ENCODE peak calls at places on chromosomes 7 and 10, in five cellular contexts. One of them, this sample, is unnamed.

GRCh38 chr7:127901895-127902703 is 129.1 kb downstream of the LRRC4 start:
- DNase-seq in HFFc6: no peak
- DNase-seq in HEK293T: no peak
- DNase-seq in activated naive CD8-positive, alpha-beta T cell treated with anti-CD3 and anti-CD28 coated beads, Interleukin-2, amount 50 U/mL, for 24 hours: no peak
- DNase-seq in EL: no peak
- DNase-seq in this sample: no peak

GRCh38 chr7:151117041-151117440 is 30.8 kb downstream of the AGAP3 start:
- DNase-seq in HFFc6: no peak
- DNase-seq in HEK293T: no peak
- DNase-seq in activated naive CD8-positive, alpha-beta T cell treated with anti-CD3 and anti-CD28 coated beads, Interleukin-2, amount 50 U/mL, for 24 hours: no peak
- DNase-seq in EL: no peak
- DNase-seq in this sample: no peak

GRCh38 chr7:70494977-70495376 is 637.0 kb upstream of the GALNT17 start:
- DNase-seq in HFFc6: no peak
- DNase-seq in HEK293T: no peak
- DNase-seq in activated naive CD8-positive, alpha-beta T cell treated with anti-CD3 and anti-CD28 coated beads, Interleukin-2, amount 50 U/mL, for 24 hours: no peak
- DNase-seq in EL: no peak
- DNase-seq in this sample: no peak

GRCh38 chr10:59900044-59900727 is 6.2 kb downstream of the CCDC6 start:
- DNase-seq in HFFc6: no peak
- DNase-seq in HEK293T: no peak
- DNase-seq in activated naive CD8-positive, alpha-beta T cell treated with anti-CD3 and anti-CD28 coated beads, Interleukin-2, amount 50 U/mL, for 24 hours: no peak
- DNase-seq in EL: no peak
- DNase-seq in this sample: no peak

GRCh38 chr10:110742801-110743200 is 98.7 kb downstream of the RBM20 start:
- DNase-seq in HFFc6: no peak
- DNase-seq in HEK293T: no peak
- DNase-seq in activated naive CD8-positive, alpha-beta T cell treated with anti-CD3 and anti-CD28 coated beads, Interleukin-2, amount 50 U/mL, for 24 hours: no peak
- DNase-seq in EL: no peak
- DNase-seq in this sample: no peak

GRCh38 chr7:101952355-101953247 is 135.2 kb downstream of the CUX1 start:
- DNase-seq in HFFc6: peak; percentile 71
- DNase-seq in HEK293T: no peak
- DNase-seq in activated naive CD8-positive, alpha-beta T cell treated with anti-CD3 and anti-CD28 coated beads, Interleukin-2, amount 50 U/mL, for 24 hours: peak; percentile 8
- DNase-seq in EL: peak; percentile 76
- DNase-seq in this sample: peak; percentile 33

GRCh38 chr7:86148501-86148900 is 495.2 kb upstream of the GRM3 start:
- DNase-seq in HFFc6: no peak
- DNase-seq in HEK293T: no peak
- DNase-seq in activated naive CD8-positive, alpha-beta T cell treated with anti-CD3 and anti-CD28 coated beads, Interleukin-2, amount 50 U/mL, for 24 hours: no peak
- DNase-seq in EL: no peak
- DNase-seq in this sample: no peak

GRCh38 chr7:89002942-89003618 is 207.5 kb upstream of the TEX47 start:
- DNase-seq in HFFc6: no peak
- DNase-seq in HEK293T: no peak
- DNase-seq in activated naive CD8-positive, alpha-beta T cell treated with anti-CD3 and anti-CD28 coated beads, Interleukin-2, amount 50 U/mL, for 24 hours: no peak
- DNase-seq in EL: no peak
- DNase-seq in this sample: no peak

GRCh38 chr7:140621326-140622035 is 19.1 kb downstream of the DENND2A start:
- DNase-seq in HFFc6: peak; percentile 40
- DNase-seq in HEK293T: no peak
- DNase-seq in activated naive CD8-positive, alpha-beta T cell treated with anti-CD3 and anti-CD28 coated beads, Interleukin-2, amount 50 U/mL, for 24 hours: no peak
- DNase-seq in EL: peak; percentile 74
- DNase-seq in this sample: peak; percentile 51

GRCh38 chr7:44533301-44534055 is 7.7 kb downstream of the NPC1L1 start:
- DNase-seq in HFFc6: no peak
- DNase-seq in HEK293T: peak; percentile 4
- DNase-seq in activated naive CD8-positive, alpha-beta T cell treated with anti-CD3 and anti-CD28 coated beads, Interleukin-2, amount 50 U/mL, for 24 hours: no peak
- DNase-seq in EL: peak; percentile 24
- DNase-seq in this sample: no peak

GRCh38 chr10:101008823-101009423 is 9.3 kb downstream of the LZTS2 start:
- DNase-seq in HFFc6: no peak
- DNase-seq in HEK293T: no peak
- DNase-seq in activated naive CD8-positive, alpha-beta T cell treated with anti-CD3 and anti-CD28 coated beads, Interleukin-2, amount 50 U/mL, for 24 hours: no peak
- DNase-seq in EL: no peak
- DNase-seq in this sample: no peak

GRCh38 chr10:29837586-29837985 is 202.8 kb upstream of the SVIL start:
- DNase-seq in HFFc6: no peak
- DNase-seq in HEK293T: no peak
- DNase-seq in activated naive CD8-positive, alpha-beta T cell treated with anti-CD3 and anti-CD28 coated beads, Interleukin-2, amount 50 U/mL, for 24 hours: no peak
- DNase-seq in EL: no peak
- DNase-seq in this sample: no peak

This sample was measured in NCI-H226.